ENCODE peak calls at places on chromosomes 16 and 17, in eight cellular contexts. One of them, this sample, is unnamed. For H3K36me3, the result is how much of the 10 kb centered on the place peaks cover.

GRCh38 chr17:72566671-72567484 is 446.1 kb downstream of the SOX9 start:
- DNase-seq in HAP-1: no peak
- DNase-seq in aorta: no peak
- DNase-seq in cardiac muscle cell: no peak
- DNase-seq in adrenal gland: no peak
- DNase-seq in tibial artery: no peak
- DNase-seq in prostate gland: no peak
- DNase-seq in adipocyte: peak
- DNase-seq in this sample: peak

GRCh38 chr16:625402-626173 is 5.2 kb upstream of the WFIKKN1 start:
- DNase-seq in adipocyte: no peak
- DNase-seq in aorta: no peak
- DNase-seq in prostate gland: no peak
- DNase-seq in adrenal gland: no peak
- DNase-seq in tibial artery: no peak
- DNase-seq in cardiac muscle cell: no peak
- DNase-seq in HAP-1: no peak
- DNase-seq in this sample: no peak

GRCh38 chr16:89373355-89374110 is 116.8 kb downstream of the ANKRD11 start:
- DNase-seq in HAP-1: no peak
- DNase-seq in prostate gland: no peak
- DNase-seq in aorta: peak
- DNase-seq in adrenal gland: peak
- DNase-seq in tibial artery: peak
- DNase-seq in adipocyte: no peak
- DNase-seq in cardiac muscle cell: peak
- DNase-seq in this sample: no peak

GRCh38 chr16:10835281-10835931 is 16.8 kb upstream of the TVP23A start:
- DNase-seq in cardiac muscle cell: no peak
- DNase-seq in adipocyte: no peak
- DNase-seq in tibial artery: no peak
- DNase-seq in aorta: peak
- DNase-seq in prostate gland: no peak
- DNase-seq in HAP-1: no peak
- DNase-seq in adrenal gland: no peak
- DNase-seq in this sample: no peak

GRCh38 chr17:67074781-67075180 is 30.4 kb downstream of the CACNG1 start:
- DNase-seq in prostate gland: no peak
- DNase-seq in aorta: no peak
- DNase-seq in tibial artery: no peak
- DNase-seq in HAP-1: no peak
- DNase-seq in cardiac muscle cell: no peak
- DNase-seq in adrenal gland: no peak
- DNase-seq in adipocyte: no peak
- DNase-seq in this sample: peak

GRCh38 chr17:18191071-18191667 is 7.5 kb downstream of the ALKBH5 start:
- DNase-seq in adrenal gland: peak
- DNase-seq in HAP-1: no peak
- DNase-seq in tibial artery: no peak
- DNase-seq in aorta: no peak
- DNase-seq in cardiac muscle cell: peak
- DNase-seq in prostate gland: no peak
- DNase-seq in adipocyte: peak
- DNase-seq in this sample: peak

GRCh38 chr17:68296217-68297140 is 5.2 kb downstream of the ARSG start:
- DNase-seq in adrenal gland: no peak
- DNase-seq in HAP-1: no peak
- DNase-seq in tibial artery: no peak
- DNase-seq in adipocyte: no peak
- DNase-seq in aorta: no peak
- DNase-seq in prostate gland: peak
- DNase-seq in cardiac muscle cell: no peak
- DNase-seq in this sample: peak

GRCh38 chr17:45823598-45823997 is 21.1 kb upstream of the SPPL2C start:
- DNase-seq in tibial artery: no peak
- DNase-seq in adipocyte: no peak
- DNase-seq in prostate gland: no peak
- DNase-seq in HAP-1: no peak
- DNase-seq in cardiac muscle cell: no peak
- DNase-seq in adrenal gland: no peak
- DNase-seq in aorta: no peak
- DNase-seq in this sample: no peak

DNA sequence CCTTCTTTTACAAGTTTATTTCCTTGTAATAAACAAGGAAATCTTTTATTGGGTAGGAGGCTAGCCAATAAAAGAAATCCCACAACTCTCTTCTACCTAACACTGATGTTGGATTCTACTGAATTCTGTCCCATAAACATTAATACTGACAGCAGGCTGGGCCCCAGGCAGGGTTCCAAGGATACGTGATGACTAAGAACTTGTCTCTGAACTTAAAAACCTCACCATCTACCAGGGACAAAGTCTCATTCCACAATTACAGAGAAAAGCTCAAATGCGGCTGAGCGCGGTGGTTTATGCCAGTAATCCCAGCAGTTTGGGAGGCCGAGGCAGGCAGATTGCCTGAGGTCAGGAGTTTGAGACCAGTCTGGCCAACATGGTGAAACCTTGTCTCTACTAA is 64.9 kb downstream of the ARHGAP17 start:
- DNase-seq in aorta: no peak
- DNase-seq in cardiac muscle cell: peak
- DNase-seq in adrenal gland: peak
- DNase-seq in HAP-1: no peak
- DNase-seq in prostate gland: no peak
- DNase-seq in tibial artery: no peak
- DNase-seq in adipocyte: peak
- DNase-seq in this sample: peak
- H3K36me3 ChIP-seq in aorta: under half
- H3K36me3 ChIP-seq in cardiac muscle cell: half or more
- H3K36me3 ChIP-seq in adrenal gland: under half
- H3K36me3 ChIP-seq in HAP-1: under half
- H3K36me3 ChIP-seq in prostate gland: under half
- H3K36me3 ChIP-seq in tibial artery: half or more
- H3K36me3 ChIP-seq in adipocyte: half or more
- H3K36me3 ChIP-seq in this sample: under half

GRCh38 chr17:16444258-16444886 is 29.0 kb downstream of the TRPV2 start:
- DNase-seq in prostate gland: no peak
- DNase-seq in tibial artery: no peak
- DNase-seq in adipocyte: no peak
- DNase-seq in HAP-1: peak
- DNase-seq in aorta: no peak
- DNase-seq in cardiac muscle cell: peak
- DNase-seq in adrenal gland: no peak
- DNase-seq in this sample: no peak
- H3K36me3 ChIP-seq in prostate gland: under half
- H3K36me3 ChIP-seq in tibial artery: half or more
- H3K36me3 ChIP-seq in adipocyte: half or more
- H3K36me3 ChIP-seq in HAP-1: half or more
- H3K36me3 ChIP-seq in aorta: under half
- H3K36me3 ChIP-seq in cardiac muscle cell: under half
- H3K36me3 ChIP-seq in adrenal gland: under half
- H3K36me3 ChIP-seq in this sample: under half

GRCh38 chr16:73457851-73458250 is 409.9 kb upstream of the ZFHX3 start:
- DNase-seq in prostate gland: no peak
- DNase-seq in adrenal gland: no peak
- DNase-seq in aorta: no peak
- DNase-seq in cardiac muscle cell: no peak
- DNase-seq in adipocyte: no peak
- DNase-seq in HAP-1: no peak
- DNase-seq in tibial artery: no peak
- DNase-seq in this sample: no peak

GRCh38 chr16:73464834-73465233 is 416.9 kb upstream of the ZFHX3 start:
- DNase-seq in HAP-1: no peak
- DNase-seq in adipocyte: no peak
- DNase-seq in cardiac muscle cell: no peak
- DNase-seq in adrenal gland: no peak
- DNase-seq in tibial artery: no peak
- DNase-seq in aorta: no peak
- DNase-seq in prostate gland: no peak
- DNase-seq in this sample: no peak

GRCh38 chr16:73459586-73459985 is 411.7 kb upstream of the ZFHX3 start:
- DNase-seq in prostate gland: no peak
- DNase-seq in HAP-1: no peak
- DNase-seq in adipocyte: no peak
- DNase-seq in aorta: no peak
- DNase-seq in adrenal gland: no peak
- DNase-seq in tibial artery: no peak
- DNase-seq in cardiac muscle cell: no peak
- DNase-seq in this sample: no peak
- H3K36me3 ChIP-seq in prostate gland: under half
- H3K36me3 ChIP-seq in HAP-1: under half
- H3K36me3 ChIP-seq in adipocyte: under half
- H3K36me3 ChIP-seq in aorta: under half
- H3K36me3 ChIP-seq in adrenal gland: under half
- H3K36me3 ChIP-seq in tibial artery: under half
- H3K36me3 ChIP-seq in cardiac muscle cell: under half
- H3K36me3 ChIP-seq in this sample: under half

DNA sequence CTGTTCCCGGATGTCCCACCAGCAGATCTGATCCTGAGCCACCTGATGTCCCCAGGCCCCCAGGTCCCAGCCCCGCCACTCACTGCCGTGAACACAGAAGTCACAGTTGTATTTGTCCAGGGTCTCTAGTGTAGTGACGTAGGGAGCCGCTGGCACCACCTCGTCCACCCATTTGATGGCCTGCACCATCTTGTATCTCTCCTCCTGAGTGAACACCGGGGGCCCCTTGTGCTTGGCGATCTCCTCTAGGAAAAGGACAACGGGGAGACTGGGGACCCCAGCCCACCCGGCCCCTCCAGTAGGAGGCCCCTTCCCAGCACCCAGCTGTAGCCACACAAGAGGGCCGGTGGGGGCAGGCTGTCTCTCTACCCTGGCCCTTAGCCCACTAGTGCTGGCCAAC is 2.4 kb downstream of the PCYT2 start:
- DNase-seq in HAP-1: no peak
- DNase-seq in adrenal gland: no peak
- DNase-seq in aorta: no peak
- DNase-seq in adipocyte: no peak
- DNase-seq in cardiac muscle cell: no peak
- DNase-seq in tibial artery: no peak
- DNase-seq in prostate gland: no peak
- DNase-seq in this sample: no peak
- H3K36me3 ChIP-seq in HAP-1: under half
- H3K36me3 ChIP-seq in adrenal gland: under half
- H3K36me3 ChIP-seq in aorta: under half
- H3K36me3 ChIP-seq in adipocyte: half or more
- H3K36me3 ChIP-seq in cardiac muscle cell: under half
- H3K36me3 ChIP-seq in tibial artery: half or more
- H3K36me3 ChIP-seq in prostate gland: under half
- H3K36me3 ChIP-seq in this sample: under half

This sample was measured in small intestine.